ENCODE peak calls at places on chromosome 2, in six cellular contexts. E, K, X, S, T and J are unnamed samples.

GRCh38 chr2:98828793-98829371 is 98.0 kb upstream of the MGAT4A start:
- DNase-seq in X (no peak), T (no peak), E (no peak), S (no peak), K (no peak), J (no peak)

GRCh38 chr2:2263196-2263829 is 67.8 kb downstream of the MYT1L start:
- DNase-seq in X (no peak), K (no peak), T (no peak), E (no peak), S (no peak), J (no peak)

GRCh38 chr2:217787160-217787877 is 215.5 kb downstream of the TNS1 start:
- DNase-seq in S (no peak), E (no peak), T (no peak), K (no peak), X (no peak), J (no peak)

GRCh38 chr2:215851091-215851490 is 162.3 kb downstream of the MREG start:
- DNase-seq in E (no peak), X (no peak), S (no peak), T (no peak), K (no peak), J (no peak)

GRCh38 chr2:134391751-134392160 is 137.9 kb downstream of the MGAT5 start:
- DNase-seq in T (no peak), S (peak), E (no peak), X (no peak), K (no peak), J (no peak)

GRCh38 chr2:131641414-131642206 is 113.9 kb downstream of the CCDC74A start:
- DNase-seq in X (no peak), E (no peak), T (no peak), S (no peak), K (peak), J (no peak)

GRCh38 chr2:19648583-19648982 is 253.2 kb downstream of the TTC32 start:
- DNase-seq in K (no peak), S (no peak), T (peak), X (no peak), E (no peak), J (no peak)

GRCh38 chr2:119751706-119752105 is 8.0 kb upstream of the PTPN4 start:
- DNase-seq in X (no peak), E (no peak), T (no peak), K (no peak), S (no peak), J (no peak)

GRCh38 chr2:6231166-6231565 is 539.0 kb downstream of the SOX11 start:
- DNase-seq in K (no peak), S (no peak), T (no peak), E (no peak), X (no peak), J (no peak)

GRCh38 chr2:233098615-233099014 is 38.5 kb downstream of the INPP5D start:
- DNase-seq in S (peak), X (peak), E (no peak), T (peak), K (no peak), J (no peak)

GRCh38 chr2:235836416-235837042 is 331.7 kb downstream of the GBX2 start:
- DNase-seq in S (no peak), E (no peak), K (no peak), X (no peak), T (no peak), J (no peak)

GRCh38 chr2:166417669-166418068 is 41.9 kb upstream of the SCN9A start:
- DNase-seq in X (no peak), K (no peak), T (no peak), S (peak), E (no peak), J (no peak)

GRCh38 chr2:162430323-162430722 is 86.4 kb downstream of the GCA start:
- DNase-seq in X (peak), S (no peak), E (no peak), T (no peak), K (no peak), J (no peak)

GRCh38 chr2:27727257-27727656 is 44.3 kb upstream of the MRPL33 start:
- DNase-seq in E (peak), K (no peak), X (no peak), T (no peak), S (no peak), J (no peak)

GRCh38 chr2:69789129-69789528 is 40.3 kb upstream of the GMCL1 start:
- DNase-seq in X (no peak), K (no peak), T (no peak), S (no peak), E (no peak), J (no peak)

GRCh38 chr2:8571792-8572499 is 109.9 kb upstream of the ID2 start:
- DNase-seq in E (no peak), T (peak), K (no peak), S (no peak), X (peak), J (no peak)

GRCh38 chr2:121705390-121705789 is 31.3 kb downstream of the NIFK start:
- DNase-seq in E (no peak), T (peak), K (no peak), S (no peak), X (no peak), J (no peak)

GRCh38 chr2:138223321-138223720 is 259.0 kb downstream of the HNMT start:
- DNase-seq in E (no peak), S (no peak), X (no peak), T (no peak), K (no peak), J (no peak)

GRCh38 chr2:240131296-240131695 is 4.8 kb downstream of the COPS9 start:
- DNase-seq in E (no peak), X (no peak), K (no peak), S (no peak), T (no peak), J (no peak)

GRCh38 chr2:169828141-169828811 is 1.0 kb downstream of the UBR3 start:
- DNase-seq in T (peak), S (no peak), X (no peak), E (peak), K (peak), J (no peak)

GRCh38 chr2:209556354-209556961 is 132.6 kb downstream of the MAP2 start:
- DNase-seq in S (peak), X (no peak), K (no peak), T (no peak), E (no peak), J (no peak)

GRCh38 chr2:121815216-121815615 is 59.8 kb downstream of the TSN start:
- DNase-seq in S (no peak), X (no peak), E (no peak), T (no peak), K (no peak), J (no peak)

GRCh38 chr2:15607709-15608391 is 16.2 kb downstream of the DDX1 start:
- DNase-seq in E (no peak), T (no peak), S (no peak), K (no peak), X (no peak), J (no peak)

GRCh38 chr2:217753460-217754200 is 249.2 kb downstream of the TNS1 start:
- DNase-seq in K (no peak), E (no peak), T (no peak), S (no peak), X (no peak), J (no peak)

GRCh38 chr2:65671670-65672069 is 239.3 kb upstream of the SPRED2 start:
- DNase-seq in E (no peak), K (no peak), X (no peak), T (no peak), S (no peak), J (no peak)
- TF ChIP-seq POLR2AphosphoS5 in E (no peak), K (no peak), X (no peak), T (no peak), S (no peak), J (no peak)

GRCh38 chr2:172427990-172428840 is 829 bp downstream of the ITGA6 start:
- DNase-seq in S (no peak), E (peak), T (no peak), X (peak), K (peak), J (no peak)
- TF ChIP-seq CTCF in S (peak), E (no peak), T (no peak), X (no peak), K (no peak), J (no peak)

DNA sequence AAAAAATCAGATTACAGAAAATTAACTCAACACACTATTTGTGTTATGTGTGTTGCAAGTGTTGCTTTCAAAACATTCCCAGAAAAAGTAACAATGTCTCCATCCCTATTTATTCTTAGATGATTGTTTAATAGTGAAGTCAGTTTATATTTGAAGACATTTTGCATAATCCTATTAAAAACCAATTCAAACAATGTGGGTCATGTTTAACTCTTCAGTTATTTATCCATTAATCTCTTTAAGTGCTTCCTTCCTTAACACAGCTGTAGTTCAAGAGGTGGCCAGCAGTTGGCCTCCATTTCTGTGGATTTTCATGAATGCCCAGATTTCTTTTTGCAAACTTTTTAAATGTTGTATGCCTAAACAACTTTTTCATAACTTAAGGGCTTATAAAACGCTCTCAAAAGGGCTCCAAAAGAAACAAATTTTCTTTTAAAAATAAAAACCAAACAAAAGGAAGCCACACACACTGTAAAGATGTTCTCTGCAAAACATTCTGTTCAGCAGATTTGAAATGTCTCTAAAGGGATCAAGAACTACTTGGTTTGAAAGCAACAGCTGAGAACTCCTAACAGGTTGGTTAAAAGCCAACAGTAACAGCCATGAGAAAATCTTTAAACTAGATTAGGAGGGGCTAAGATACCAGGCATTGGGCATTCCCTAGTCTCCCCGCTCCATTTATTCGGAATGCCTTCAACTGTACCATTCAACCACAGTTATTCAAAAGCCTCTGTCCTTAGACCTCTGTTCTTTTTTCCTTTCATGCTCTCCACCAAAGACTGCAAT is 71.5 kb downstream of the THADA start:
- DNase-seq in E (no peak), T (peak), S (no peak), K (peak), X (no peak), J (no peak)
- TF ChIP-seq POLR2AphosphoS5 in E (no peak), T (peak), S (no peak), K (no peak), X (peak), J (no peak)

DNA sequence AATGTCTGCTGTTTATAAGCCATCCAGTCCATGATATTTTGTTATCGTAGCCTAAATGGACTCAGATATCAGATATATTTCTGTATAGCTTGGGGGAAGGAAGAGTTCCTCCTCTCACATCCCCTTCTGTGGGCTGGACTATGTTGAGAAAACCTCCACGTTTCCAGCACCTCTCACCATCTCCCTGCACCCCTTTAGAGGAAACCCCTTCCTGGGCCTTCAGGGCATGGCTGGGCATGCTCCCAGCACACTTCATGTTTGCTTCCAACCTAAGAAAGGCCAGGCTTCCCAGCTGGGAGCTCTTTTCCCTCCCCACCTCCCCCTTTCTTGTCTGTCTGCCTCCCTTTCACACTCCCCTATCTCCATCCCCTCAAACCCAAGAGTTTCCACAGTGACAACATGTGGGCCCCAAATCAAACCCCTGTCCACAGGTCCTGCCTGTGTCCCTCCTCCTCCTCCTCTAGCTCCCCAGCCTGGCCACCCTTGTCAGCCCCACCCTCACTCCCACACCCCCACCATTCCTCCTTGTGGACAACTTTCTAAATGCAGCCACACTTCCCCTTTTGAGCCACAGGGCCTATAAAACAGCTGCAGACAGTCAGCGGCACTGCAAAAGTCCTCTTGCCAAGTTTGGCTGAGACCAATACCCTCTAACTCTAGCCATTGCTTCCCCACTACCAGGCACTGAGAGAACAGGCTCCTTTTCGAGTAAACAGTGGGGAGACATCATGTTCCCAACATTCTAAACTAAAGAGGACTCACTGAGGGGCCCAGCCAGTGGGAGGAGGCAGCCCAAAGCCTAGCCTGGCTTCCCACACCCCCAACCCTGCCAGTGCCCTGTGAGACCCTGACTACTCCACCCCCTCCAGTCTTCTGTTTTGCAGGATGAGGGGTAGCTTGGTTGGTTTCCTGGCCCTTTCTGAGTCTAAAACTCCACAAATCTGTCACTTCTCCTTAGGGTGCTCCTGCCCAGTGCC is 120.5 kb downstream of the ZFP36L2 start:
- DNase-seq in K (peak), X (peak), E (peak), S (peak), T (peak), J (no peak)
- TF ChIP-seq CTCF in K (peak), X (peak), E (peak), S (no peak), T (peak), J (no peak)

GRCh38 chr2:43347751-43348150 is 121.3 kb upstream of the ZFP36L2 start:
- DNase-seq in X (no peak), T (no peak), S (no peak), E (no peak), K (no peak), J (no peak)

GRCh38 chr2:43349944-43350343 is 123.5 kb upstream of the ZFP36L2 start:
- DNase-seq in K (no peak), S (no peak), E (no peak), X (no peak), T (no peak), J (no peak)

GRCh38 chr2:43346619-43347018 is 120.2 kb upstream of the ZFP36L2 start:
- DNase-seq in S (no peak), X (no peak), T (no peak), K (no peak), E (no peak), J (no peak)

GRCh38 chr2:43345872-43346271 is 119.5 kb upstream of the ZFP36L2 start:
- DNase-seq in E (no peak), S (no peak), X (no peak), T (no peak), K (no peak), J (no peak)

DNA sequence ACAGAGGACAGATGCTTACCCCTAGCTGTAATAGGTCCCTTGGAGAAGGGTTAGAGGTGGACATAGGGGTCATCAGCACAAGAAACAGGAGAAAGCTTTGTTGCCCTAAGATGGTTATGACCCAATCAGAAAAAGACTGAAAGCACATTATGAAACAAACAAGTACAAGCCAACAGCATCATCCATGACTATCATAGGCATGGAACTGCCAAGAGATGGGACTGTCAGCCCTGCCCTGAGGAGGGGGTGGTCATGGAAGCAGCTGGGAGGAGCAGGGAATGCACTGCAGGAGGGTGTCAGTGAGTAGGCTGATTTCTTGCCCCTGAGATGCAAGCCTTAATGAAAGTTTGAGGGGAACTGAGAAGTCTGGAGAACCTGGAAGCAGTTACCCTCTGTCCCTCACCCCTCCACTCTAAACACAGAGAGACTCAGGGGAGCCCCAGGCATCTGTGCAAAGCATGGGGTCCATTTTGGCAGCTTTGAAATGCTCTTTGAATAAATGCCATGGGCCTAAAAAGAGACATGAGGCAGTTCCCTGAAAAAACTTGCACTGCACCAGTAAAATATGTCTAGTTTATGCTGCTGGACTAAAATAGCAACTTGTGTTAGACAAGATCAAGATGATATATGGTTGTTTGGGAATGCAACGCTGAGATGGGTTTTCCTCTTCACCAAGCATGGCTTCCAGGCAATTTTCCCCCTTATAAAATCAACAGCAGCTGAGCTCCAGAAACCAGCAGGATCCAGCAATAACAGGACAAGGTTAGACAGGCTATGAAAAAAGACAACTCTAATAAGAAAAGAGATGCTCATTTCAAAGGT is 122.7 kb upstream of the ZFP36L2 start:
- DNase-seq in T (peak), K (no peak), E (no peak), X (no peak), S (no peak), J (no peak)
- TF ChIP-seq POLR2AphosphoS5 in T (peak), K (no peak), E (no peak), X (no peak), S (no peak), J (peak)

GRCh38 chr2:71072492-71072891 is 4.0 kb downstream of the NAGK start:
- DNase-seq in S (no peak), K (no peak), E (no peak), T (peak), X (no peak), J (no peak)

GRCh38 chr2:71068218-71069035 is at the start of gene NAGK:
- DNase-seq in T (peak), S (peak), X (peak), K (peak), E (peak), J (peak)

GRCh38 chr2:71069376-71069775 is 928 bp downstream of the NAGK start:
- DNase-seq in X (no peak), S (no peak), K (no peak), T (peak), E (no peak), J (no peak)

GRCh38 chr2:71071681-71072398 is 3.4 kb downstream of the NAGK start:
- DNase-seq in X (no peak), K (no peak), E (peak), S (no peak), T (peak), J (no peak)

GRCh38 chr2:71070294-71071025 is 2.0 kb downstream of the NAGK start:
- DNase-seq in S (peak), K (no peak), E (no peak), X (no peak), T (peak), J (no peak)
- TF ChIP-seq CTCF in S (no peak), K (peak), E (no peak), X (no peak), T (no peak), J (no peak)

DNA sequence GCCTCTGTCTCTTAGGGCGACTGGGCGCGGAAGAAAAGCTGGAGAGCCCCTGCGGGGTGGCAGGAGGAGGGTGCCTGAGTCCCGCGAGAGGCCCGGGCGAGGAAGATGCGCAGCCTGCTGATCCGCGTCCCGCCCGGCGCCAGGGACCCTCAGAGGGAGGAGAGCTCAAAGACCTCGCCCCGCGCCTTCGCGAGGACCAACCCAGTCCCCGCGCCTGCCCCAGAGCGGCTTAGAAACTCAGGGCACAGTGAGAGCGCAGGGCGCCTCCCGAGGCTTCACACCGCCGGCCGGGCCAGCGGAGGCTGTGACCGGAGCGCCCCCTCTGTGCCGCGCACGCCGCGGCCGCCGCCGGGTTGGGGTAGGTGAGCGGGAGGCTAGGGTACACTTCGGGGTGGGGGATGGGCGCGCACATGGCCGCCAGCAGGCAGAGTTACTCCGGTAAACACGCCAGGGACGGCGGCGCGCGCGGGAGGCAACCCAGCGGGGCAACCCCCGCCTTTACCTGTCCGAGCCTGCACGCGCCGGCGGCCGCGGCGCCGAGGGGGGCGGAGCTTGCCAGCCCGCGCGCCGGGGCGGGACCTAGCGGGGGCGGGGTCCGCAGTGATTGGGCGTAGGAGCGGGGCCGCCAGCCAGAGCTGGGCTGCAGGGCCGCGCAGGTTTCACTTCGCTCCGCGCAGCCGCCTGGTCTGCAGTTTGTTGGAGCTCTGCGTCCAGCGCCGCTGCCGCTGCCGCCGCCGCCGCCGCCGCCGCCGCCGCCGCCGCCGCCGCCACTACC is at the start of gene BCL2L11:
- DNase-seq in K (peak), E (peak), S (peak), X (peak), T (peak), J (peak)
- TF ChIP-seq POLR2AphosphoS5 in K (peak), E (peak), S (peak), X (peak), T (peak), J (no peak)

DNA sequence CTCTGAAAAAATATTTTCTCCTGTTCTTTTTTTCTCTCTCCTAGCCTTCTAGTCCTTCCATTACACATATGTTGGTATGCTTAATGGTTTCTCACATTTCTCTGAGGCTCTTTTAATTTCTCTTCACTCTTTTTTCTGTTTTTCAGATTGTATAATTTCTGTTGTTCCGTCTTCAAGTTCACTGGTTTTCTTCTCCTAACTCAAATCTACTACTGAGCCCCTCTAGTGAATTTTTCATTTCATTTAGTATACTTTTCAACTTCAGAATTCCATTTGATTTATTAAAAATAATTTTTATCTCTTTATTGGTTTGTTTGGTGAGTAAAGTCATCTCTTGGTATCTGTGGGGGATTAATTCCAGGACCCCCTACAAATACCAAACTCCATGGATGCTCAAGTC is 19.8 kb downstream of the C2orf49 start:
- DNase-seq in X (no peak), K (no peak), E (no peak), S (no peak), T (no peak), J (no peak)
- TF ChIP-seq CTCF in X (no peak), K (no peak), E (no peak), S (no peak), T (no peak), J (no peak)